ENCODE peak calls at places on chromosomes 6 and 20, in seven cellular contexts. C, N, H, Z, X, E and S are unnamed samples.

GRCh38 chr20:12012241-12013222 is 94.8 kb downstream of the BTBD3 start:
- DNase-seq in C (no peak), N (peak), H (peak), Z (no peak), X (peak), E (peak), S (no peak)

GRCh38 chr6:39322306-39322850 is at the start of gene KCNK16:
- DNase-seq in C (no peak), N (no peak), H (no peak), Z (no peak), X (no peak), E (no peak), S (no peak)

GRCh38 chr20:41664584-41664983 is 46.4 kb upstream of the CHD6 start:
- DNase-seq in C (no peak), N (peak), H (no peak), Z (no peak), X (peak), E (peak), S (no peak)

GRCh38 chr6:121823437-121823851 is 388.0 kb downstream of the GJA1 start:
- DNase-seq in C (no peak), N (peak), H (peak), Z (no peak), X (no peak), E (no peak), S (no peak)

GRCh38 chr6:130993292-130993765 is 69.7 kb downstream of the EPB41L2 start:
- DNase-seq in C (no peak), N (no peak), H (no peak), Z (no peak), X (peak), E (no peak), S (no peak)

GRCh38 chr6:158396136-158396535 is 83.9 kb downstream of the TULP4 start:
- DNase-seq in C (no peak), N (no peak), H (no peak), Z (no peak), X (no peak), E (no peak), S (no peak)

GRCh38 chr6:33075568-33076405 is at the start of gene HLA-DPB1:
- DNase-seq in C (no peak), N (peak), H (peak), Z (peak), X (peak), E (peak), S (no peak)

GRCh38 chr20:13819885-13820645 is 35.2 kb downstream of the NDUFAF5 start:
- DNase-seq in C (no peak), N (peak), H (peak), Z (no peak), X (peak), E (peak), S (no peak)

GRCh38 chr6:157314705-157315321 is 8.5 kb downstream of the TMEM242 start:
- DNase-seq in C (peak), N (peak), H (peak), Z (no peak), X (peak), E (peak), S (no peak)

GRCh38 chr6:42313038-42313437 is 95.4 kb upstream of the MRPS10 start:
- DNase-seq in C (no peak), N (no peak), H (no peak), Z (no peak), X (no peak), E (no peak), S (no peak)

GRCh38 chr6:30857537-30857936 is 26.8 kb upstream of the DDR1 start:
- DNase-seq in C (no peak), N (no peak), H (peak), Z (no peak), X (no peak), E (no peak), S (no peak)

GRCh38 chr6:142846883-142847287 is 98.1 kb downstream of the HIVEP2 start:
- DNase-seq in C (peak), N (peak), H (peak), Z (no peak), X (no peak), E (no peak), S (no peak)

GRCh38 chr20:19765266-19765665 is 7.2 kb downstream of the RIN2 start:
- DNase-seq in C (no peak), N (no peak), H (no peak), Z (no peak), X (no peak), E (no peak), S (no peak)

GRCh38 chr20:36344517-36345132 is 38.5 kb downstream of the DLGAP4 start:
- DNase-seq in C (no peak), N (peak), H (peak), Z (no peak), X (peak), E (no peak), S (no peak)

GRCh38 chr20:58439974-58440767 is 51.1 kb downstream of the VAPB start:
- DNase-seq in C (no peak), N (peak), H (no peak), Z (no peak), X (no peak), E (no peak), S (no peak)

GRCh38 chr6:28947831-28948270 is 24.1 kb upstream of the TRIM27 start:
- DNase-seq in C (no peak), N (no peak), H (no peak), Z (no peak), X (no peak), E (no peak), S (no peak)

GRCh38 chr6:133730881-133731280 is 158.0 kb upstream of the TCF21 start:
- DNase-seq in C (no peak), N (peak), H (no peak), Z (no peak), X (no peak), E (no peak), S (no peak)

GRCh38 chr20:44644384-44645131 is 6.9 kb downstream of the ADA start:
- DNase-seq in C (no peak), N (no peak), H (no peak), Z (no peak), X (peak), E (peak), S (peak)
- TF ChIP-seq CTCF in C (no peak), N (no peak), H (no peak), Z (no peak), X (peak), E (no peak), S (no peak)

GRCh38 chr6:55868910-55869479 is 6.4 kb downstream of the BMP5 start:
- DNase-seq in C (no peak), N (no peak), H (peak), Z (no peak), X (no peak), E (no peak), S (no peak)
- TF ChIP-seq CTCF in C (no peak), N (no peak), H (no peak), Z (no peak), X (no peak), E (no peak), S (no peak)

DNA sequence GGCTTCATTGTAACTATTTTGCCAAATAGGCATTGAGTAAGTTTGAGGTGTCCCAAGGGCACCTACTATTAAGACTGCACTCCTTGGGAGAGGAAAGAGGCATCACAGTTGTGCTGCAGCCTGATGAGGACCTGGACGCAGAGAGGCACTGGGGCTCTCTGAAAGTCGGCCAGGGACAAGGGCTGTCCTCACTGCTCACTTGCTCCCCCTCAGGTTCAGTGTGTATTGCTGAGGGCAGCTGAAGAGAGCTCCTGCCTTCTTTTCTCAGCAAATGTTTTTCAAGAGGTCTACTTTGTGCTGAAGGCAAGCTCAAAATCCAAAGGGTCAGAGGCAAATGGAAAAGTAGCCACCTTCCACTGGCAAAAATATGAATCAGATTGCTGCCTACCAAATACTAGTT is 331.8 kb downstream of the RIMS1 start:
- DNase-seq in C (no peak), N (peak), H (peak), Z (no peak), X (peak), E (no peak), S (no peak)
- TF ChIP-seq CTCF in C (peak), N (peak), H (peak), Z (no peak), X (peak), E (no peak), S (no peak)

DNA sequence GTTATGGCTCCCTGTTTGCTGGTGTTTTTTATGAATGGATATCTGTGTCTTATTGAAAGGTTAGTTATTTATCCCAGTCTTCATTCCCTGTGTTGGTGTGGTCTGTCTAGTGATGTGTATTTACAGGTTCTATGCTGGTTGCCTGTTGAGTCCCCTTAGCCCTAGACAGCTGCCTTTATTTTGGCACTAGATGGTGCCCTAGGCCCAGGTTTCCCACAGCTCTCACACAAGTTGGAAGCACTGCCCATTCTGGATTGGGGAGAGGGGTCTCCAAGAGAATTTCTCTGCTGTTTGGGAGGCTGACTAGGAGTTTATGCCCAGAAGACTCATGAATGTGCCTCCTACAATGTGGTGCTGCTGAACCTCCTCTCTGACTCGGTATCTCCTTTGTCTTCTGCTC is 12.4 kb downstream of the GRM1 start:
- DNase-seq in C (no peak), N (peak), H (peak), Z (no peak), X (peak), E (no peak), S (no peak)
- TF ChIP-seq CTCF in C (peak), N (peak), H (peak), Z (no peak), X (peak), E (no peak), S (no peak)